ENCODE peak calls at places on chromosome 2, in six cellular contexts. J, Y, S, T, K and O are unnamed samples.

GRCh38 chr2:108193251-108193650 is 46.5 kb upstream of the SULT1C3 start:
- DNase-seq in J (no peak), K (no peak), S (no peak), T (no peak), Y (no peak), O (no peak)

GRCh38 chr2:241811209-241811951 is 2.4 kb downstream of the NEU4 start:
- DNase-seq in T (no peak), Y (peak), K (no peak), S (no peak), J (no peak), O (peak)

GRCh38 chr2:168241208-168241607 is 6.2 kb downstream of the STK39 start:
- DNase-seq in J (no peak), K (no peak), Y (no peak), T (no peak), S (no peak), O (no peak)

GRCh38 chr2:164514491-164514890 is 106.8 kb downstream of the GRB14 start:
- DNase-seq in J (no peak), K (no peak), S (no peak), Y (no peak), T (peak), O (no peak)

GRCh38 chr2:17149945-17150344 is 368.3 kb downstream of the RAD51AP2 start:
- DNase-seq in S (no peak), Y (no peak), K (no peak), J (no peak), T (no peak), O (no peak)

GRCh38 chr2:203685081-203685621 is 21.3 kb upstream of the CD28 start:
- DNase-seq in J (no peak), K (peak), T (peak), Y (no peak), S (peak), O (no peak)

GRCh38 chr2:85768713-85769112 is 14.9 kb downstream of the ATOH8 start:
- DNase-seq in T (peak), S (no peak), J (peak), K (no peak), Y (peak), O (peak)

GRCh38 chr2:218319813-218320360 is 27.6 kb upstream of the TMBIM1 start:
- DNase-seq in S (no peak), J (no peak), T (no peak), K (no peak), Y (no peak), O (no peak)

GRCh38 chr2:239927424-239927981 is 97.6 kb downstream of the NDUFA10 start:
- DNase-seq in S (peak), J (no peak), K (peak), T (peak), Y (peak), O (peak)

GRCh38 chr2:101036562-101036961 is 34.5 kb downstream of the RPL31 start:
- DNase-seq in J (no peak), S (no peak), T (no peak), Y (no peak), K (peak), O (no peak)

GRCh38 chr2:237861875-237862527 is 2.6 kb downstream of the RAMP1 start:
- DNase-seq in K (no peak), T (no peak), S (no peak), Y (no peak), J (no peak), O (no peak)

GRCh38 chr2:83578405-83578804 is 880.7 kb downstream of the SUCLG1 start:
- DNase-seq in S (no peak), T (no peak), K (no peak), Y (no peak), J (no peak), O (no peak)

GRCh38 chr2:144230057-144230451 is 289.9 kb downstream of the ZEB2 start:
- DNase-seq in K (no peak), T (no peak), Y (no peak), J (no peak), S (no peak), O (no peak)

GRCh38 chr2:144233226-144234114 is 286.4 kb downstream of the ZEB2 start:
- DNase-seq in J (no peak), S (no peak), K (no peak), T (no peak), Y (no peak), O (no peak)

GRCh38 chr2:144234115-144234772 is 285.7 kb downstream of the ZEB2 start:
- DNase-seq in J (no peak), K (peak), T (no peak), Y (no peak), S (no peak), O (no peak)

GRCh38 chr2:144227427-144227826 is 292.5 kb downstream of the ZEB2 start:
- DNase-seq in Y (no peak), J (no peak), K (no peak), T (no peak), S (no peak), O (no peak)

DNA sequence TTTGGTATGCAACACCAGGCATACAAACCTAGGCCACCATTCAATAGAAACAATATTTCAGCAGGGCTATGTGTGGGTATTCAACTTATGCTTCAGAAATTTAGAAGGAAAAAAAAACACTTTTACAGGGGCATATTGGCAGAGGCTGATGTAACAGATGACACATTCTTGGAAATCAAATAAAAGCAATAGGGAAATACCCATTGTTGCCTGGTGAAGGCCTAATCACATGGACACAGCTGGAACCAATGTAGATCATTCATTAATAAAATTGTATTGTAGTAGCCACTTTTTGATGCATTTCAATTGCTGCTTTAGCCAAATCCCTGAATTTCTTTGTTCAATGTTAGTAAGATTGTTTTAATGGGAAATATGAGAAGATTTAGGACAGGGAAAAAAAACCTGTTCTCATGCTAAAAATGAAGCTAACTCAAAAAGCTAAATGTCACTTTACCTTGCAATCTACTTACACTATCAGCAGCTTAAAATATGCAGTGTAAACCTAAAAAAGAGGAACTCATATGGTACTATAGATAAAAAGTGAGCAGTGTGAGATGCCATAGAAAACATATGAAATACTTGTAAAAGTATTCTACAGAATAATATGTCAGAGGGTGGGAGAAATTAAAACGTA is 289.4 kb downstream of the ZEB2 start:
- DNase-seq in S (no peak), J (no peak), K (peak), Y (no peak), T (peak), O (no peak)
- TF ChIP-seq CTCF in S (no peak), J (no peak), K (no peak), Y (no peak), T (no peak), O (no peak)

DNA sequence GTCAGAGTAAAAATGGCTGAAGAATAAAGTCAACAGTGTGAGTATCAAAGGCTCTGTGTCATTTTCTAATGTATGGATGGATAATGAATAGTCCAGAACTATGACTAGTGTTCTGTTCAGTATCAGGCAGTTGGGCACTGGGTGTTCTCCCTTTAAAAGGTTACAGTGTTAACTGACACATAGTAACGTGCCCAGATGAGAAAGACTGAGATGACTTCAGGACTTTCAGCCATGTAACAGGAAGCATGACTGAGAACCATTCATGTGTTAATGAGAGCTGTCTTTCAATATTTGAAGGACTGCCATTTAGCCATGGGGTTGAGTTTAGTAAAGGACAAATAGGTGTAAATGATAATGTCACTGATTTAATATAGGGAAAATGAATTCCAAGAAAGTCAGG is 187.1 kb downstream of the GULP1 start:
- DNase-seq in S (no peak), Y (no peak), K (no peak), J (no peak), T (no peak), O (no peak)
- H3K27ac ChIP-seq in S (no peak), Y (no peak), K (no peak), J (no peak), T (no peak), O (no peak)

GRCh38 chr2:46327627-46328026 is 30.4 kb downstream of the EPAS1 start:
- DNase-seq in T (no peak), S (no peak), Y (no peak), J (no peak), K (no peak), O (no peak)
- TF ChIP-seq CTCF in T (peak), S (no peak), Y (no peak), J (no peak), K (peak), O (no peak)

DNA sequence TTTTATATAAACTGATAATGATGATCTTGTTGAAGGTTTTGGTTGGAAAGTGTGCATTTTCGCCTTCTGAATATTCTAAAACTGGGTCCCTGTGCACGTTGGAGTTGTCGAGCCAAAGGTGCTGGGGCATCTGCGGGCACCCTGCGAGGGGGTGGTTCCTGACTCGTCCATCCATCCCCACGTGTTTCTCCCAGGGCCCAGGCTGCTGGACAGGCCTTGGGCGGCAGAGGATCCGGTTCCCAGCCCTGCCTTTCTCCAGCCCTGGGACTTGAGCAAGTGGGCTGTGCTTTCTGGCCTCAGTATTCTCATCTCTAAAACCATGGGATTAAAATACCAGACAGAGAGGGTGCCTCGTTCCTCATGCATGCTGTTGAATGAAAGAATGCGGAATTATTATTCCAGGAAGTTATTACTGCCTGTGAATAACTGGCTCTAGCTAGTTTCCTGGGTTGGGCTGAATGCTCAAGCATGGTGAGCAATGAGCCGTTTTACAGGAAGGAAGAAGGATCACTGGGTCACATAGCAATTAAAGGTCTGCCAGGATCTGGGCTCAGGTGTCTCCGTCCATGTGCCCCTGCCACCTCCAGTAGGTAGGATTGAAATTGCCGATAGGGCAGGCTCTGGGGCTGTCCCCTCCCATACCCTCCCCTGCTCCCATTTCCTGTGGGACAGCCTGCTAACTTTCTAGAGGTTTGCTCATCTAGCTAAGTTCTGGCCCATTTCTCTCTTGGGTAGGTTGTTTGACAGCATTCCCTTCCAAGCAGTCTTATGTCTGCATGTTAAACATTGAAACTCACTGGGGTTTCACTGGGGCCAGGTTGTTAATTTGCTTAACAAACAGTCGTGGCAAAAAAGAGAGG is 77.2 kb upstream of the HS6ST1 start:
- DNase-seq in J (peak), K (peak), S (no peak), Y (no peak), T (peak), O (no peak)
- H3K27ac ChIP-seq in J (no peak), K (no peak), S (no peak), Y (no peak), T (peak), O (no peak)